ENCODE peak calls at places on chromosomes 13 and 19, in five cellular contexts. Q is IMR-90; R is CD8-positive, alpha-beta T cell; C is uterus; O is endodermal cell. K is an unnamed sample. For H3K4me1, the result is how much of the 10 kb centered on the place peaks cover.

GRCh38 chr13:101942038-101942437 is 459.8 kb downstream of the FGF14 start:
- DNase-seq in Q (peak), R (no peak), C (peak), O (peak), K (no peak)

GRCh38 chr19:7657047-7657779 is 11.6 kb upstream of the RETN start:
- DNase-seq in Q (no peak), R (no peak), C (no peak), O (no peak), K (no peak)

GRCh38 chr13:106471957-106472543 is 63.4 kb downstream of the EFNB2 start:
- DNase-seq in Q (peak), R (no peak), C (peak), O (peak), K (peak)

GRCh38 chr13:110382229-110382628 is 75.1 kb downstream of the COL4A2 start:
- DNase-seq in Q (peak), R (no peak), C (no peak), O (no peak), K (no peak)

GRCh38 chr13:110593430-110594130 is 21.8 kb upstream of the NAXD start:
- DNase-seq in Q (peak), R (no peak), C (no peak), O (peak), K (no peak)

GRCh38 chr13:49690133-49690989 is 925 bp downstream of the EBPL start:
- DNase-seq in Q (peak), R (no peak), C (peak), O (no peak), K (no peak)

GRCh38 chr13:81917829-81918228 is 1576.9 kb upstream of the SPRY2 start:
- DNase-seq in Q (no peak), R (no peak), C (no peak), O (no peak), K (no peak)

GRCh38 chr13:28486144-28486543 is 8.8 kb downstream of the FLT1 start:
- DNase-seq in Q (no peak), R (no peak), C (no peak), O (no peak), K (no peak)

GRCh38 chr19:31334101-31334848 is 15.0 kb downstream of the TSHZ3 start:
- DNase-seq in Q (peak), R (no peak), C (peak), O (no peak), K (no peak)

GRCh38 chr13:79197933-79198332 is 208.1 kb downstream of the RBM26 start:
- DNase-seq in Q (no peak), R (no peak), C (no peak), O (no peak), K (no peak)

GRCh38 chr13:108551674-108552073 is 77.7 kb upstream of the MYO16 start:
- DNase-seq in Q (no peak), R (no peak), C (no peak), O (no peak), K (no peak)

GRCh38 chr13:25372275-25373081 is 704 bp downstream of the ATP8A2 start:
- DNase-seq in Q (no peak), R (no peak), C (no peak), O (peak), K (no peak)

GRCh38 chr13:28434934-28435333 is 60.0 kb downstream of the FLT1 start:
- DNase-seq in Q (peak), R (no peak), C (no peak), O (no peak), K (no peak)

GRCh38 chr13:29523199-29523931 is 72.1 kb downstream of the SLC7A1 start:
- DNase-seq in Q (no peak), R (no peak), C (no peak), O (no peak), K (peak)

GRCh38 chr13:75173457-75174356 is 308.3 kb downstream of the TBC1D4 start:
- DNase-seq in Q (no peak), R (no peak), C (no peak), O (peak), K (no peak)

GRCh38 chr13:44231786-44232516 is 141.7 kb upstream of the SERP2 start:
- DNase-seq in Q (peak), R (no peak), C (peak), O (peak), K (peak)

GRCh38 chr19:3710265-3710812 is 2.2 kb downstream of the TJP3 start:
- DNase-seq in Q (peak), R (no peak), C (peak), O (peak), K (peak)

GRCh38 chr19:35935911-35936737 is at the start of gene LRFN3:
- DNase-seq in Q (peak), R (peak), C (peak), O (peak), K (peak)

GRCh38 chr19:3224346-3225325 is at the start of gene CELF5:
- DNase-seq in Q (no peak), R (peak), C (no peak), O (peak), K (peak)

GRCh38 chr19:54469496-54469934 is 3.6 kb downstream of the CDC42EP5 start:
- DNase-seq in Q (no peak), R (no peak), C (peak), O (peak), K (peak)

GRCh38 chr13:33940898-33941297 is 122.9 kb downstream of the RFC3 start:
- DNase-seq in Q (peak), R (no peak), C (no peak), O (peak), K (no peak)

GRCh38 chr13:80462567-80462966 is 121.6 kb upstream of the SPRY2 start:
- DNase-seq in Q (no peak), R (no peak), C (no peak), O (no peak), K (no peak)

GRCh38 chr19:49389406-49389805 is 1.4 kb downstream of the KASH5 start:
- DNase-seq in Q (no peak), R (no peak), C (no peak), O (no peak), K (no peak)

GRCh38 chr13:41054212-41054877 is 7.0 kb upstream of the WBP4 start:
- DNase-seq in Q (peak), R (peak), C (peak), O (no peak), K (no peak)

GRCh38 chr19:1650627-1651009 is 1.8 kb downstream of the TCF3 start:
- DNase-seq in Q (peak), R (peak), C (no peak), O (peak), K (no peak)
- H3K27ac ChIP-seq in Q (peak), R (peak), C (peak), O (peak), K (no peak)

GRCh38 chr19:1905071-1905862 is at the start of the genes ADAT3 and SCAMP4:
- DNase-seq in Q (peak), R (peak), C (peak), O (peak), K (peak)

GRCh38 chr19:1906985-1907562 is 1.9 kb downstream of the ADAT3 start:
- DNase-seq in Q (no peak), R (no peak), C (no peak), O (no peak), K (no peak)

GRCh38 chr19:1904385-1905070 is 671 bp upstream of the ADAT3 start:
- DNase-seq in Q (no peak), R (no peak), C (peak), O (peak), K (no peak)

GRCh38 chr19:1905863-1906375 is 720 bp downstream of the ADAT3 start:
- DNase-seq in Q (no peak), R (no peak), C (no peak), O (no peak), K (no peak)

DNA sequence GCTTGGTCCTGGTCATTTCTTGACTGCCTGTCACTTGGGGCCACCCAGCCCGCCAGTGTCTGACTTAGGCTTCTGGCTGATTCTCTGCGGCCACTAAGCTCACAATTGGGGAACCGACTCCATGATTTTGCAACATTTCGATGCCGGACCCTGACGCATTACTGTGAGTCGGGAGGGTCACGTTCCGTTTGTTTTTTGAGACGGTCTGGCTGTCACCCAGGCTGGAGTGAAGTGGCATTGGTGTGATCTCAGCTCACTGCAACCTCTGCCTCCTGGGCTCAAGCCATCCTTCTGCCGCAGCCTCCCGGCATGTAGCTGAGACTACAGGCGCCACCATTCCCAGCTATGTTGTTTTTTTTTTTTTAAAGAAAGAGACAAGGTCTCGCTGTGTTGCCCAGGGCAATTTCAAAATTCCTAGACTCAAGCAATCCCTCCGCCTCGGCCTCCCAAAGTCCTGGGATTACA is 3.2 kb upstream of the ADAT3 start:
- DNase-seq in Q (no peak), R (no peak), C (no peak), O (no peak), K (peak)
- H3K4me3 ChIP-seq in Q (no peak), R (no peak), C (no peak), O (no peak), K (no peak)

GRCh38 chr19:14509382-14509781 is 8.8 kb downstream of the DNAJB1 start:
- DNase-seq in Q (no peak), R (no peak), C (no peak), O (no peak), K (no peak)
- H3K4me1 ChIP-seq in Q (under half), R (half or more), C (under half), O (under half), K (under half)

GRCh38 chr13:45370922-45371406 is 30.0 kb upstream of the TPT1 start:
- DNase-seq in Q (peak), R (peak), C (peak), O (peak), K (peak)
- H3K27ac ChIP-seq in Q (no peak), R (no peak), C (no peak), O (no peak), K (no peak)

GRCh38 chr13:24357756-24358155 is 48.4 kb downstream of the C1QTNF9 start:
- DNase-seq in Q (no peak), R (no peak), C (no peak), O (no peak), K (no peak)
- H3K4me3 ChIP-seq in Q (no peak), R (no peak), C (no peak), O (no peak), K (no peak)

GRCh38 chr13:43089912-43090498 is 66.6 kb downstream of the DNAJC15 start:
- DNase-seq in Q (no peak), R (no peak), C (no peak), O (no peak), K (no peak)
- H3K4me1 ChIP-seq in Q (under half), R (under half), C (under half), O (under half), K (under half)

GRCh38 chr19:17949956-17950309 is 17.0 kb upstream of the KCNN1 start:
- DNase-seq in Q (no peak), R (no peak), C (no peak), O (peak), K (no peak)

GRCh38 chr19:17946965-17947784 is 14.4 kb downstream of the CCDC124 start:
- DNase-seq in Q (no peak), R (peak), C (no peak), O (no peak), K (peak)

GRCh38 chr19:17948967-17949930 is 16.4 kb downstream of the CCDC124 start:
- DNase-seq in Q (no peak), R (no peak), C (no peak), O (peak), K (no peak)

GRCh38 chr19:17948474-17948966 is 15.7 kb downstream of the CCDC124 start:
- DNase-seq in Q (no peak), R (no peak), C (peak), O (no peak), K (no peak)

DNA sequence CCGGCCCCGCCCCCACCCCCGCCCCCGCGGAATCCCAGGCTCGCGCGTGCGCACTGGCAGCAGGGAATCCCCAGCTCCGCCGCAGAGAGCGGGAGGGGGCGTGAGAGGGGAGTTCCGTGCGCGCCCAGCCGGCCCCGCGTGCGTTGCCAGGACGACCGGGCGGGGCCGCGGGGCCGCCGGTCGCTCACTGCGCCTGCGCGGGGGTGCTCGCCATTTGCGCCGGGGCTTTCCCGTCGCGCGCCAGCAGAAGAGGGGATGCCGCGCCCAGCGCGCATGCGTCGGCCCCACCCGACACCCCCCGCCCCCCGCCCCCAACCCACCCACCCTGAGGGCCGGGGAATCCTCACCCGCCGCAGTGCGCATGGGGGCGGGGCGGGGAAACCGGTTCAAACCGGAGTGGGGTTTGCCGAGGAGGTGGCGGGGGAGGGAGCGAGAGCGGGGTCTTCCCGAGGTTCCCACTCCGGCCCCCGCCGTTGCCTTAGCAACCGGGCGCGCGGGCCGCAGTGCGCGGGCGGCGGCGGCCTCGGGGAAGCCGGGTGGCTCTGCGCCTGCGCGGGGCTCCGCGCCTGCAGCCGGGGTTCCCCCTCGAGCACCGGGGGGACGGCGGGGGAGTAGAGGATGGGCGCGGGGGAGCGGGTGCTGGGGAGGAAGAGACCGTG is 15.1 kb downstream of the CCDC124 start:
- DNase-seq in Q (peak), R (peak), C (peak), O (peak), K (peak)
- H3K27ac ChIP-seq in Q (no peak), R (peak), C (peak), O (peak), K (no peak)

GRCh38 chr19:38228491-38229439 is 4.7 kb upstream of the DPF1 start:
- DNase-seq in Q (no peak), R (no peak), C (no peak), O (peak), K (no peak)

GRCh38 chr19:38231918-38232317 is 7.9 kb upstream of the DPF1 start:
- DNase-seq in Q (no peak), R (no peak), C (no peak), O (no peak), K (no peak)

GRCh38 chr19:38228005-38228377 is 4.0 kb upstream of the DPF1 start:
- DNase-seq in Q (no peak), R (no peak), C (no peak), O (peak), K (no peak)

GRCh38 chr19:38227272-38228004 is 3.4 kb upstream of the DPF1 start:
- DNase-seq in Q (no peak), R (no peak), C (no peak), O (no peak), K (no peak)

DNA sequence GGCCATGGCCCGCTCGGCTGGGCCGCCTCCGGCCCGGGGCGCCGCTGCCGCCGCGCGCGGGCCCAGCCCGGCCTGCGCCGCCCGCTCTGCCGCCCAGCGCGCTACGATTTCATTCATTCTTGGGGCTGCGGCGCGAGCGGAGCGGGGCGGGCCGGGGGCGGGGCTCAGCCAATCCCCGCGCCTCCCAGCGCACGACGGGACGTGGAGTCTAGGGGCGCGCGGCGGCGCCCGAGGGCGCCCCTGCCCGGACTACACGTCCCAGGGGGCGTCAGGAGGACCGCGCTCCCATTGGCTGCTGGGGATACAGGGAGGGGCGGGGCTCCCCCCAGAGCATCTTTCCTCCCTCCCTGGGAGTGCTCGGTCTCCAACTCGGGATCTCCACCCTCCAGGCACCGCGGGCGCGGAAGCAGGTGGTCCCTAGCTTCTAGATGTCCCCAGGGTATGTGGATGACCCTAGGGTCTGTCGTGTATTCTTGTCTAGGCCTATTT is 5.6 kb upstream of the DPF1 start:
- DNase-seq in Q (peak), R (peak), C (no peak), O (peak), K (peak)
- H3K4me3 ChIP-seq in Q (no peak), R (no peak), C (no peak), O (no peak), K (peak)

K was measured in right cardiac atrium.